ENCODE peak calls at places on chromosomes 4 and X, in ten cellular contexts. One of them, this sample, is unnamed.
A peak's percentile ranks its signal among the peaks of the same experiment; 100 is the strongest.

GRCh38 chrX:41452972-41453371 is 5.8 kb downstream of the NYX start:
- DNase-seq in MM.1S: no peak
- DNase-seq in left ventricle myocardium inferior: no peak
- DNase-seq in tibial artery: no peak
- DNase-seq in Peyer's patch: no peak
- DNase-seq in GM06990: no peak
- DNase-seq in upper lobe of right lung: no peak
- DNase-seq in tibial nerve: no peak
- DNase-seq in psoas muscle: no peak
- DNase-seq in Caco-2: no peak
- DNase-seq in this sample: no peak

GRCh38 chr4:183637461-183637860 is 21.5 kb downstream of the RWDD4 start:
- DNase-seq in MM.1S: no peak
- DNase-seq in left ventricle myocardium inferior: no peak
- DNase-seq in tibial artery: no peak
- DNase-seq in Peyer's patch: no peak
- DNase-seq in GM06990: no peak
- DNase-seq in upper lobe of right lung: no peak
- DNase-seq in tibial nerve: no peak
- DNase-seq in psoas muscle: no peak
- DNase-seq in Caco-2: no peak
- DNase-seq in this sample: no peak

GRCh38 chr4:39237179-39237578 is 54.9 kb downstream of the WDR19 start:
- DNase-seq in MM.1S: no peak
- DNase-seq in left ventricle myocardium inferior: no peak
- DNase-seq in tibial artery: no peak
- DNase-seq in Peyer's patch: no peak
- DNase-seq in GM06990: no peak
- DNase-seq in upper lobe of right lung: no peak
- DNase-seq in tibial nerve: no peak
- DNase-seq in psoas muscle: no peak
- DNase-seq in Caco-2: peak; percentile 2
- DNase-seq in this sample: no peak

GRCh38 chr4:121034010-121034409 is 38.3 kb downstream of the NDNF start:
- DNase-seq in MM.1S: no peak
- DNase-seq in left ventricle myocardium inferior: no peak
- DNase-seq in tibial artery: peak; percentile 42
- DNase-seq in Peyer's patch: no peak
- DNase-seq in GM06990: no peak
- DNase-seq in upper lobe of right lung: no peak
- DNase-seq in tibial nerve: peak; percentile 76
- DNase-seq in psoas muscle: no peak
- DNase-seq in Caco-2: no peak
- DNase-seq in this sample: peak; percentile 78

GRCh38 chr4:23163649-23164436 is 471.1 kb downstream of the GBA3 start:
- DNase-seq in MM.1S: no peak
- DNase-seq in left ventricle myocardium inferior: no peak
- DNase-seq in tibial artery: no peak
- DNase-seq in Peyer's patch: no peak
- DNase-seq in GM06990: no peak
- DNase-seq in upper lobe of right lung: no peak
- DNase-seq in tibial nerve: no peak
- DNase-seq in psoas muscle: no peak
- DNase-seq in Caco-2: peak; percentile 8
- DNase-seq in this sample: no peak

GRCh38 chr4:76896731-76897521 is 1.0 kb downstream of the SOWAHB start:
- DNase-seq in MM.1S: peak; percentile 47
- DNase-seq in left ventricle myocardium inferior: peak; percentile 17
- DNase-seq in tibial artery: no peak
- DNase-seq in Peyer's patch: peak; percentile 87
- DNase-seq in GM06990: peak; percentile 26
- DNase-seq in upper lobe of right lung: peak; percentile 81
- DNase-seq in tibial nerve: no peak
- DNase-seq in psoas muscle: no peak
- DNase-seq in Caco-2: peak; percentile 66
- DNase-seq in this sample: peak; percentile 65

GRCh38 chr4:42151568-42152506 is 618 bp downstream of the BEND4 start:
- DNase-seq in MM.1S: peak; percentile 83
- DNase-seq in left ventricle myocardium inferior: no peak
- DNase-seq in tibial artery: no peak
- DNase-seq in Peyer's patch: peak; percentile 51
- DNase-seq in GM06990: peak; percentile 47
- DNase-seq in upper lobe of right lung: no peak
- DNase-seq in tibial nerve: no peak
- DNase-seq in psoas muscle: peak; percentile 49
- DNase-seq in Caco-2: no peak
- DNase-seq in this sample: peak; percentile 22

GRCh38 chr4:2069986-2070385 is 10.9 kb downstream of the NAT8L start:
- DNase-seq in MM.1S: no peak
- DNase-seq in left ventricle myocardium inferior: no peak
- DNase-seq in tibial artery: no peak
- DNase-seq in Peyer's patch: no peak
- DNase-seq in GM06990: no peak
- DNase-seq in upper lobe of right lung: no peak
- DNase-seq in tibial nerve: no peak
- DNase-seq in psoas muscle: no peak
- DNase-seq in Caco-2: no peak
- DNase-seq in this sample: no peak

GRCh38 chr4:124329134-124329533 is 383.4 kb downstream of the ANKRD50 start:
- DNase-seq in MM.1S: no peak
- DNase-seq in left ventricle myocardium inferior: no peak
- DNase-seq in tibial artery: no peak
- DNase-seq in Peyer's patch: no peak
- DNase-seq in GM06990: no peak
- DNase-seq in upper lobe of right lung: no peak
- DNase-seq in tibial nerve: no peak
- DNase-seq in psoas muscle: no peak
- DNase-seq in Caco-2: no peak
- DNase-seq in this sample: no peak

GRCh38 chr4:10050171-10051120 is 29.1 kb upstream of the SLC2A9 start:
- DNase-seq in MM.1S: no peak
- DNase-seq in left ventricle myocardium inferior: no peak
- DNase-seq in tibial artery: no peak
- DNase-seq in Peyer's patch: no peak
- DNase-seq in GM06990: no peak
- DNase-seq in upper lobe of right lung: no peak
- DNase-seq in tibial nerve: no peak
- DNase-seq in psoas muscle: no peak
- DNase-seq in Caco-2: no peak
- DNase-seq in this sample: no peak

GRCh38 chrX:8189096-8189830 is 18.2 kb upstream of the VCX2 start:
- DNase-seq in MM.1S: no peak
- DNase-seq in left ventricle myocardium inferior: no peak
- DNase-seq in tibial artery: no peak
- DNase-seq in Peyer's patch: no peak
- DNase-seq in GM06990: no peak
- DNase-seq in upper lobe of right lung: no peak
- DNase-seq in tibial nerve: no peak
- DNase-seq in psoas muscle: no peak
- DNase-seq in Caco-2: no peak
- DNase-seq in this sample: no peak

GRCh38 chr4:5810770-5811430 is 82.0 kb downstream of the CRMP1 start:
- DNase-seq in MM.1S: no peak
- DNase-seq in left ventricle myocardium inferior: no peak
- DNase-seq in tibial artery: no peak
- DNase-seq in Peyer's patch: peak; percentile 19
- DNase-seq in GM06990: no peak
- DNase-seq in upper lobe of right lung: no peak
- DNase-seq in tibial nerve: no peak
- DNase-seq in psoas muscle: no peak
- DNase-seq in Caco-2: no peak
- DNase-seq in this sample: no peak

GRCh38 chr4:153483432-153484418 is 17.6 kb downstream of the TMEM131L start:
- DNase-seq in MM.1S: no peak
- DNase-seq in left ventricle myocardium inferior: no peak
- DNase-seq in tibial artery: no peak
- DNase-seq in Peyer's patch: no peak
- DNase-seq in GM06990: no peak
- DNase-seq in upper lobe of right lung: no peak
- DNase-seq in tibial nerve: no peak
- DNase-seq in psoas muscle: no peak
- DNase-seq in Caco-2: no peak
- DNase-seq in this sample: no peak

GRCh38 chr4:184416913-184417734 is 57.2 kb downstream of the IRF2 start:
- DNase-seq in MM.1S: peak; percentile 87
- DNase-seq in left ventricle myocardium inferior: no peak
- DNase-seq in tibial artery: no peak
- DNase-seq in Peyer's patch: no peak
- DNase-seq in GM06990: no peak
- DNase-seq in upper lobe of right lung: no peak
- DNase-seq in tibial nerve: no peak
- DNase-seq in psoas muscle: no peak
- DNase-seq in Caco-2: no peak
- DNase-seq in this sample: peak; percentile 29

GRCh38 chr4:31169851-31170250 is 449.7 kb downstream of the PCDH7 start:
- DNase-seq in MM.1S: no peak
- DNase-seq in left ventricle myocardium inferior: no peak
- DNase-seq in tibial artery: no peak
- DNase-seq in Peyer's patch: no peak
- DNase-seq in GM06990: no peak
- DNase-seq in upper lobe of right lung: no peak
- DNase-seq in tibial nerve: no peak
- DNase-seq in psoas muscle: no peak
- DNase-seq in Caco-2: peak; percentile 42
- DNase-seq in this sample: no peak

DNA sequence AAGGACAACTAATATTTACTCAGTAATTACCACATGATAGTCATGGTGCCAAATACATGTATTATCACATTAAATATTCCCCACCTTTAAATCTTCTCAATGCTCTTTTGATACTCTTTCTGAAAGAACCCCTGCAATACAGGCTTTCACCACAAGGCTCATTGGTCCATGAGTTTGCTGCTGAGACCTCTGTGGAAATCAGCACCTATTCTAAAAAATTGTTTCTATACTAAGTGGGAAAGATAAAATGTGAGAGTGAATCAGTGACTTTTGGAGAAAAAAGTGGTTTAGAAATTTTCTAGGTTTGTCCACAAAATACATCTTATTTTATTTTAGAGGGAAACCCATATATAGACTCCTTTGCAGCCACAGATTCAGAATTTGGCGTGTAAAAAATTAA is 257.3 kb downstream of the ZIC3 start:
- DNase-seq in MM.1S: no peak
- DNase-seq in left ventricle myocardium inferior: no peak
- DNase-seq in tibial artery: no peak
- DNase-seq in Peyer's patch: no peak
- DNase-seq in GM06990: no peak
- DNase-seq in upper lobe of right lung: no peak
- DNase-seq in tibial nerve: no peak
- DNase-seq in psoas muscle: no peak
- DNase-seq in Caco-2: no peak
- DNase-seq in this sample: no peak
- TF ChIP-seq CTCF in MM.1S: no peak
- TF ChIP-seq CTCF in left ventricle myocardium inferior: no peak
- TF ChIP-seq CTCF in tibial artery: no peak
- TF ChIP-seq CTCF in Peyer's patch: no peak
- TF ChIP-seq CTCF in GM06990: no peak
- TF ChIP-seq CTCF in upper lobe of right lung: no peak
- TF ChIP-seq CTCF in tibial nerve: no peak
- TF ChIP-seq CTCF in psoas muscle: peak; percentile 7
- TF ChIP-seq CTCF in Caco-2: no peak
- TF ChIP-seq CTCF in this sample: peak; percentile 12

GRCh38 chrX:17007134-17007768 is 60.8 kb downstream of the REPS2 start:
- DNase-seq in MM.1S: no peak
- DNase-seq in left ventricle myocardium inferior: no peak
- DNase-seq in tibial artery: no peak
- DNase-seq in Peyer's patch: no peak
- DNase-seq in GM06990: no peak
- DNase-seq in upper lobe of right lung: no peak
- DNase-seq in tibial nerve: no peak
- DNase-seq in psoas muscle: no peak
- DNase-seq in Caco-2: peak; percentile 1
- DNase-seq in this sample: no peak
- H3K4me3 ChIP-seq in MM.1S: no peak overlapping the region
- H3K4me3 ChIP-seq in left ventricle myocardium inferior: no peak overlapping the region
- H3K4me3 ChIP-seq in tibial artery: no peak overlapping the region
- H3K4me3 ChIP-seq in Peyer's patch: no peak overlapping the region
- H3K4me3 ChIP-seq in GM06990: no peak overlapping the region
- H3K4me3 ChIP-seq in upper lobe of right lung: no peak overlapping the region
- H3K4me3 ChIP-seq in tibial nerve: no peak overlapping the region
- H3K4me3 ChIP-seq in psoas muscle: no peak overlapping the region
- H3K4me3 ChIP-seq in Caco-2: no peak overlapping the region
- H3K4me3 ChIP-seq in this sample: no peak overlapping the region

GRCh38 chrX:134075894-134076718 is 90.7 kb upstream of the GPC3 start:
- DNase-seq in MM.1S: no peak
- DNase-seq in left ventricle myocardium inferior: no peak
- DNase-seq in tibial artery: no peak
- DNase-seq in Peyer's patch: no peak
- DNase-seq in GM06990: peak; percentile 2
- DNase-seq in upper lobe of right lung: no peak
- DNase-seq in tibial nerve: no peak
- DNase-seq in psoas muscle: no peak
- DNase-seq in Caco-2: no peak
- DNase-seq in this sample: no peak

DNA sequence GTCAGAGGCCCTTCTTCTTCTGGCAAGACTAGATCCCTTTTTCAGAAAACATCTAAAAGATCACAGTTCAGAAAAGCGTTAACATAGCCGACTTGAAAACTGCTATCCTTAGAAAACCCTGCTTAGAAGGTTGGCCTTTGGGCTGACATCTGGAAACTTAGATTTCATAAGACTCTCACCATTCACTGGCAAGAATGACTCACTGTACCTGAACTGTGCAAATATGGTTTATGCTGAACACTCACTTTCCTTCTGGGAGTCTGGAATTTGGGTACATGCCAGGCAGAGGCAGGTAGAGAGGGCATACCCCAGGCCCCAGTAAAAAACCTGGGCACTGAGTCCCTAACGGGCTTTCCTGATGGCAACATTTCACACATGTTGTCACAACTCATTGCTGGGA is 88.8 kb upstream of the GPC3 start:
- DNase-seq in MM.1S: no peak
- DNase-seq in left ventricle myocardium inferior: no peak
- DNase-seq in tibial artery: no peak
- DNase-seq in Peyer's patch: no peak
- DNase-seq in GM06990: no peak
- DNase-seq in upper lobe of right lung: no peak
- DNase-seq in tibial nerve: no peak
- DNase-seq in psoas muscle: no peak
- DNase-seq in Caco-2: no peak
- DNase-seq in this sample: no peak
- H3K27me3 ChIP-seq in MM.1S: no peaks in the 10 kb centered on the region
- H3K27me3 ChIP-seq in left ventricle myocardium inferior: no peaks in the 10 kb centered on the region
- H3K27me3 ChIP-seq in tibial artery: no peaks in the 10 kb centered on the region
- H3K27me3 ChIP-seq in Peyer's patch: no peaks in the 10 kb centered on the region
- H3K27me3 ChIP-seq in GM06990: no peaks in the 10 kb centered on the region
- H3K27me3 ChIP-seq in upper lobe of right lung: no peaks in the 10 kb centered on the region
- H3K27me3 ChIP-seq in tibial nerve: no peaks in the 10 kb centered on the region
- H3K27me3 ChIP-seq in psoas muscle: no peaks in the 10 kb centered on the region
- H3K27me3 ChIP-seq in Caco-2: no peaks in the 10 kb centered on the region
- H3K27me3 ChIP-seq in this sample: no peaks in the 10 kb centered on the region

DNA sequence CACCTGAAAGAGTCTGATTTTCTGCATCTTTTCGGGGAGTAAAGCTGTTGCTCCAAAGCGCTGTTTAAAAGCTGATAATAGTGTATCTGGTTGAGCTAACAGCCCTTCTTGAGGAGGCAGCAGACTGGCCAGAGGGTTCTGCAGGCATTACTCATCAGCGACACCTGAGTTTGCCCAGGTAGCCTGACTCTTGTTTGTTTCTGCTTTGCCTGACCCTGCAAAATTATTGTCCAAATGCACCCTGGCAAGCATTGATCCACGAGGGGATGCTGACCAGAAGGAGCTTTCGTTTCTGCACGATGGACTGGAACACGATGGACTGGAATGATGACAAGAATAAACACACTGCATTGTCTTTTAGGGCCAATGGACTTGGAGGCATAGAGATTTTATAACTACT is 6.2 kb downstream of the CD99 start:
- DNase-seq in MM.1S: no peak
- DNase-seq in left ventricle myocardium inferior: no peak
- DNase-seq in tibial artery: no peak
- DNase-seq in Peyer's patch: peak; percentile 12
- DNase-seq in GM06990: no peak
- DNase-seq in upper lobe of right lung: no peak
- DNase-seq in tibial nerve: no peak
- DNase-seq in psoas muscle: no peak
- DNase-seq in Caco-2: no peak
- DNase-seq in this sample: no peak
- TF ChIP-seq CTCF in MM.1S: no peak
- TF ChIP-seq CTCF in left ventricle myocardium inferior: no peak
- TF ChIP-seq CTCF in tibial artery: no peak
- TF ChIP-seq CTCF in Peyer's patch: no peak
- TF ChIP-seq CTCF in GM06990: no peak
- TF ChIP-seq CTCF in upper lobe of right lung: no peak
- TF ChIP-seq CTCF in tibial nerve: no peak
- TF ChIP-seq CTCF in psoas muscle: no peak
- TF ChIP-seq CTCF in Caco-2: no peak
- TF ChIP-seq CTCF in this sample: no peak